ENCODE peak calls at places on chromosomes 7 and 10, in eight cellular contexts. N is EH; O is suprapubic skin; J is cardiac fibroblast; B is COR-L47; V is naive thymus-derived CD8-positive, alpha-beta T cell; C is NCI-H1092 treated with DMSO at 0.1 percent for 48 hours; W is NCI-H345. E is an unnamed sample.

GRCh38 chr10:3786295-3786981 is 1.4 kb upstream of the KLF6 start:
- DNase-seq in O (peak), J (peak), W (no peak), C (no peak), N (no peak), B (no peak), V (no peak), E (peak)

GRCh38 chr7:22110227-22110839 is 164.6 kb upstream of the CDCA7L start:
- DNase-seq in O (no peak), C (peak), J (peak), W (peak), V (peak), B (peak), N (peak), E (no peak)

GRCh38 chr7:15839415-15840100 is 153.1 kb upstream of the MEOX2 start:
- DNase-seq in V (no peak), B (no peak), O (peak), N (peak), C (no peak), J (peak), W (no peak), E (no peak)

GRCh38 chr10:69709366-69709941 is 79.4 kb downstream of the FAM241B start:
- DNase-seq in V (no peak), B (no peak), C (no peak), W (no peak), J (no peak), N (no peak), O (no peak), E (no peak)

GRCh38 chr7:3300221-3300650 is 816 bp upstream of the SDK1 start:
- DNase-seq in W (peak), B (no peak), N (peak), C (peak), O (peak), V (no peak), J (no peak), E (no peak)

GRCh38 chr10:26890956-26891355 is 30.2 kb upstream of the ABI1 start:
- DNase-seq in J (peak), C (peak), V (no peak), O (no peak), N (peak), B (peak), W (peak), E (no peak)

GRCh38 chr10:101032637-101033201 is 1.7 kb downstream of the SFXN3 start:
- DNase-seq in V (no peak), O (peak), N (peak), J (peak), B (no peak), C (no peak), W (no peak), E (no peak)

GRCh38 chr10:86942441-86943315 is 14.7 kb downstream of the MMRN2 start:
- DNase-seq in J (no peak), V (no peak), W (no peak), O (peak), C (no peak), N (no peak), B (no peak), E (no peak)

GRCh38 chr10:129520440-129521080 is 53.5 kb downstream of the MGMT start:
- DNase-seq in J (no peak), W (peak), N (no peak), V (no peak), B (no peak), C (no peak), O (no peak), E (no peak)

GRCh38 chr10:31096161-31096560 is 64.5 kb upstream of the ZNF438 start:
- DNase-seq in C (no peak), O (no peak), V (no peak), W (no peak), B (no peak), N (no peak), J (no peak), E (no peak)

GRCh38 chr10:84511106-84511505 is 182.7 kb downstream of the CCSER2 start:
- DNase-seq in B (no peak), O (no peak), W (no peak), N (no peak), V (no peak), C (no peak), J (no peak), E (no peak)

GRCh38 chr7:5396999-5397656 is 26.5 kb downstream of the TNRC18 start:
- DNase-seq in V (peak), B (no peak), C (no peak), N (peak), J (peak), O (peak), W (no peak), E (peak)

GRCh38 chr10:42952358-42952757 is 124.5 kb upstream of the RET start:
- DNase-seq in B (no peak), N (peak), W (peak), V (peak), J (no peak), C (no peak), O (peak), E (peak)

GRCh38 chr10:1488970-1489548 is 248.3 kb downstream of the ADARB2 start:
- DNase-seq in O (no peak), W (peak), V (no peak), N (no peak), B (no peak), C (no peak), J (no peak), E (no peak)

GRCh38 chr7:133936074-133936473 is 191.1 kb upstream of the LRGUK start:
- DNase-seq in W (no peak), J (peak), O (no peak), C (no peak), V (no peak), B (no peak), N (peak), E (no peak)

GRCh38 chr10:21832751-21833150 is 170.8 kb downstream of the DNAJC1 start:
- DNase-seq in B (no peak), V (no peak), W (no peak), C (no peak), O (no peak), N (peak), J (no peak), E (no peak)

GRCh38 chr7:16984346-16984745 is 102.6 kb upstream of the AGR3 start:
- DNase-seq in B (no peak), C (no peak), W (no peak), O (no peak), V (no peak), J (peak), N (no peak), E (no peak)

GRCh38 chr7:149307775-149308501 is 45.9 kb downstream of the ZNF783 start:
- DNase-seq in B (no peak), W (no peak), C (no peak), O (no peak), V (no peak), J (no peak), N (no peak), E (no peak)

GRCh38 chr7:32154797-32155196 is 84.6 kb upstream of the PDE1C start:
- DNase-seq in N (peak), O (no peak), C (no peak), V (no peak), W (no peak), J (peak), B (no peak), E (no peak)

GRCh38 chr7:41696323-41696916 is 6.5 kb downstream of the INHBA start:
- DNase-seq in N (peak), J (peak), B (peak), C (peak), W (no peak), O (peak), V (no peak), E (peak)

GRCh38 chr7:92751902-92752901 is 84.2 kb downstream of the CDK6 start:
- DNase-seq in C (no peak), W (no peak), O (no peak), V (no peak), J (peak), N (peak), B (no peak), E (no peak)

GRCh38 chr10:84267503-84268126 is 22.8 kb downstream of the RGR start:
- DNase-seq in C (no peak), V (peak), J (peak), W (peak), B (no peak), N (peak), O (no peak), E (no peak)

GRCh38 chr7:40015790-40016296 is 65.8 kb downstream of the CDK13 start:
- DNase-seq in N (peak), B (peak), J (peak), O (no peak), C (peak), V (no peak), W (peak), E (no peak)

GRCh38 chr10:120824864-120825263 is 26.3 kb upstream of the WDR11 start:
- DNase-seq in J (peak), N (peak), O (no peak), B (no peak), C (no peak), W (no peak), V (no peak), E (no peak)

GRCh38 chr10:6143128-6143527 is 54.3 kb downstream of the RBM17 start:
- DNase-seq in O (no peak), C (no peak), J (no peak), B (no peak), W (no peak), V (no peak), N (no peak), E (no peak)

GRCh38 chr7:134371536-134371935 is 54.8 kb upstream of the SLC35B4 start:
- DNase-seq in N (no peak), C (peak), B (peak), O (no peak), J (no peak), W (peak), V (no peak), E (no peak)

GRCh38 chr10:103772096-103772845 is 83.1 kb downstream of the SH3PXD2A start:
- DNase-seq in V (peak), B (peak), J (peak), N (peak), O (peak), C (peak), W (no peak), E (peak)

GRCh38 chr7:66043681-66044497 is 31.7 kb upstream of the ASL start:
- DNase-seq in V (peak), J (peak), N (peak), C (peak), W (no peak), O (peak), B (no peak), E (peak)

GRCh38 chr7:83339927-83340326 is 177.2 kb upstream of the PCLO start:
- DNase-seq in O (no peak), C (no peak), J (no peak), W (no peak), N (no peak), B (no peak), V (no peak), E (no peak)

GRCh38 chr10:59900044-59900727 is 6.2 kb downstream of the CCDC6 start:
- DNase-seq in N (no peak), W (no peak), B (no peak), J (no peak), C (no peak), V (no peak), O (no peak), E (no peak)

GRCh38 chr7:12385364-12385786 is 18.3 kb downstream of the VWDE start:
- DNase-seq in N (no peak), V (no peak), O (no peak), W (peak), B (peak), C (peak), J (no peak), E (no peak)

GRCh38 chr7:55545496-55545895 is 26.8 kb downstream of the VOPP1 start:
- DNase-seq in B (no peak), N (peak), O (no peak), W (peak), J (peak), C (no peak), V (no peak), E (no peak)

E was measured in upper lobe of right lung.